ENCODE peak calls at places on chromosomes 4 and X, in nine cellular contexts. X is mucosa of descending colon; M is fibroblast of lung; A is ovary; S is uterus; I is IMR-90; G is tibial artery; L is CD8-positive, alpha-beta T cell; D is pancreas. C is an unnamed sample. For H3K4me1, the result is how much of the 10 kb centered on the place peaks cover.

GRCh38 chr4:98662619-98663225 is 4.3 kb upstream of the TSPAN5 start:
- DNase-seq in X (no peak), M (peak), A (no peak), S (no peak), I (peak), G (no peak), L (peak), D (no peak), C (no peak)

GRCh38 chr4:7938513-7939376 is 916 bp downstream of the AFAP1 start:
- DNase-seq in X (peak), M (no peak), A (peak), S (peak), I (peak), G (peak), L (peak), D (peak), C (peak)

GRCh38 chrX:130114141-130114561 is 3.9 kb upstream of the ELF4 start:
- DNase-seq in X (no peak), M (peak), A (no peak), S (no peak), I (peak), G (no peak), L (no peak), D (no peak), C (no peak)

GRCh38 chr4:17544205-17544604 is 29.2 kb downstream of the CLRN2 start:
- DNase-seq in X (peak), M (no peak), A (no peak), S (no peak), I (no peak), G (no peak), L (no peak), D (no peak), C (no peak)

GRCh38 chr4:177596035-177596434 is 153.8 kb upstream of the AGA start:
- DNase-seq in X (no peak), M (peak), A (no peak), S (no peak), I (peak), G (no peak), L (no peak), D (peak), C (peak)

GRCh38 chrX:153724252-153725038 is at the start of the genes ABCD1 and BCAP31:
- DNase-seq in X (peak), M (peak), A (peak), S (peak), I (peak), G (peak), L (peak), D (peak), C (peak)

GRCh38 chr4:55658657-55659056 is 22.6 kb upstream of the NMU start:
- DNase-seq in X (no peak), M (no peak), A (no peak), S (no peak), I (no peak), G (no peak), L (no peak), D (no peak), C (no peak)

GRCh38 chr4:100060765-100061416 is 110.8 kb upstream of the H2AZ1 start:
- DNase-seq in X (no peak), M (no peak), A (no peak), S (no peak), I (no peak), G (no peak), L (no peak), D (no peak), C (no peak)

GRCh38 chr4:17811078-17811603 is 362 bp downstream of the NCAPG start:
- DNase-seq in X (peak), M (peak), A (no peak), S (no peak), I (no peak), G (no peak), L (no peak), D (no peak), C (no peak)

GRCh38 chrX:2188316-2188715 is 312.5 kb downstream of the DHRSX start:
- DNase-seq in X (no peak), M (no peak), A (no peak), S (no peak), I (no peak), G (peak), L (no peak), D (no peak), C (no peak)

GRCh38 chr4:98946359-98946758 is 17.4 kb upstream of the EIF4E start:
- DNase-seq in X (no peak), M (no peak), A (no peak), S (no peak), I (no peak), G (no peak), L (no peak), D (no peak), C (no peak)

GRCh38 chrX:47232803-47233332 is at the start of gene USP11:
- DNase-seq in X (peak), M (peak), A (peak), S (peak), I (peak), G (peak), L (peak), D (peak), C (peak)

GRCh38 chr4:72631296-72631695 is 62.3 kb upstream of the ADAMTS3 start:
- DNase-seq in X (no peak), M (peak), A (peak), S (peak), I (peak), G (no peak), L (no peak), D (no peak), C (peak)

GRCh38 chrX:21764043-21764442 is 6.1 kb upstream of the SMPX start:
- DNase-seq in X (no peak), M (no peak), A (no peak), S (no peak), I (no peak), G (no peak), L (no peak), D (no peak), C (no peak)

GRCh38 chr4:116531026-116531425 is 554.4 kb downstream of the TRAM1L1 start:
- DNase-seq in X (no peak), M (no peak), A (no peak), S (no peak), I (no peak), G (no peak), L (no peak), D (no peak), C (no peak)

GRCh38 chrX:70960728-70961127 is 29.8 kb upstream of the SLC7A3 start:
- DNase-seq in X (no peak), M (no peak), A (no peak), S (no peak), I (no peak), G (no peak), L (no peak), D (no peak), C (peak)

GRCh38 chr4:159925770-159926169 is 822.9 kb downstream of the RAPGEF2 start:
- DNase-seq in X (no peak), M (no peak), A (no peak), S (no peak), I (no peak), G (no peak), L (no peak), D (no peak), C (no peak)

GRCh38 chr4:142353149-142353738 is 492.9 kb downstream of the INPP4B start:
- DNase-seq in X (peak), M (peak), A (no peak), S (no peak), I (peak), G (no peak), L (no peak), D (no peak), C (peak)

GRCh38 chr4:151865744-151866143 is 104.9 kb upstream of the GATB start:
- DNase-seq in X (no peak), M (no peak), A (no peak), S (no peak), I (no peak), G (no peak), L (no peak), D (no peak), C (no peak)

GRCh38 chrX:134619838-134620237 is 38.4 kb downstream of the PLAC1 start:
- DNase-seq in X (no peak), M (no peak), A (no peak), S (no peak), I (no peak), G (no peak), L (no peak), D (no peak), C (no peak)

GRCh38 chr4:107630185-107630705 is 89.8 kb downstream of the PAPSS1 start:
- DNase-seq in X (no peak), M (no peak), A (no peak), S (no peak), I (no peak), G (no peak), L (no peak), D (no peak), C (no peak)

GRCh38 chrX:63514575-63514967 is 163.4 kb upstream of the SPIN4 start:
- DNase-seq in X (no peak), M (peak), A (no peak), S (no peak), I (no peak), G (no peak), L (no peak), D (no peak), C (no peak)

GRCh38 chrX:145953628-145954027 is 136.0 kb downstream of the SLITRK2 start:
- DNase-seq in X (no peak), M (no peak), A (no peak), S (no peak), I (no peak), G (no peak), L (no peak), D (no peak), C (no peak)

GRCh38 chr4:56424697-56425514 is 10.5 kb downstream of the PPAT start:
- DNase-seq in X (peak), M (peak), A (no peak), S (no peak), I (peak), G (no peak), L (peak), D (no peak), C (peak)

GRCh38 chr4:79673898-79674297 is 265.9 kb upstream of the GK2 start:
- DNase-seq in X (no peak), M (no peak), A (no peak), S (no peak), I (no peak), G (no peak), L (no peak), D (no peak), C (no peak)

GRCh38 chr4:1232661-1233621 is 16.0 kb downstream of the CTBP1 start:
- DNase-seq in X (no peak), M (peak), A (peak), S (no peak), I (peak), G (no peak), L (no peak), D (peak), C (no peak)

DNA sequence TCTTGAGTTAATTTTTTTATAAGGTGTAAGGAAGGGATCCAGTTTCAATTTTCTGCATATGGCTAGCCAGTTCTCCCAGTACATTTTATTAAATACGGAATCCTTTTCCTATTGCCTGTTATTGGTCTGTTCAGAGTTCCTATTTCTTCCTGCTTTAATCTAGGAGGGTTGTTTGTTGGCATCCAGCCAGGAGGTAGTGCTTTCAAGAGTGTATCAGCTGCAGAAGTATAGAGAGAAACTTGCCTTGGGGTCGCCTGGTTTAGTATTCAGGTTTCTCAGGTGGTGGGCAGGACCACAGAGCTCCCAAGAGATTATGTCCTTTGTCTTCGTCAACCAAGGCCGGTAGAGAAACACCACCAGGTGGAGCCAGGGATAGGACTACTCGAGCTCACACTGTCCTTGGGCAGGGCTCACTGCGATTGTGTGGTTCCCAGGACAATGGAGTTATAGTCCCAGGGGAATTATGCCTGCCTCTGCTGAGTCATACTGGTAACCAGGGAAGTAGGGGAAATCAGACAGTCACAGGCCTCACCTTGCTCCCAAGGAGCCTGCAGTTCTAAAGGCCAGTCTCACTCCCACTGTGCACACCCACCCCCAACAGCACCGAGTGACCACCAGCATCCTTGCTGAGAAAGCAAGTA is 168.1 kb downstream of the VSIG4 start:
- DNase-seq in X (peak), M (no peak), A (no peak), S (no peak), I (no peak), G (no peak), L (no peak), D (no peak), C (peak)
- TF ChIP-seq CTCF in X (no peak), M (no peak), A (no peak), S (no peak), I (no peak), G (no peak), L (no peak), D (no peak), C (no peak)

GRCh38 chr4:13986533-13986932 is 359.0 kb upstream of the BOD1L1 start:
- DNase-seq in X (no peak), M (no peak), A (no peak), S (no peak), I (no peak), G (no peak), L (no peak), D (no peak), C (no peak)

GRCh38 chr4:13984996-13985780 is 357.7 kb upstream of the BOD1L1 start:
- DNase-seq in X (no peak), M (peak), A (peak), S (no peak), I (peak), G (no peak), L (no peak), D (no peak), C (peak)

GRCh38 chr4:13983189-13983790 is 355.8 kb upstream of the BOD1L1 start:
- DNase-seq in X (no peak), M (no peak), A (no peak), S (no peak), I (no peak), G (no peak), L (no peak), D (no peak), C (no peak)

GRCh38 chr4:13988347-13989265 is 361.1 kb upstream of the BOD1L1 start:
- DNase-seq in X (no peak), M (peak), A (peak), S (no peak), I (peak), G (peak), L (no peak), D (no peak), C (peak)

DNA sequence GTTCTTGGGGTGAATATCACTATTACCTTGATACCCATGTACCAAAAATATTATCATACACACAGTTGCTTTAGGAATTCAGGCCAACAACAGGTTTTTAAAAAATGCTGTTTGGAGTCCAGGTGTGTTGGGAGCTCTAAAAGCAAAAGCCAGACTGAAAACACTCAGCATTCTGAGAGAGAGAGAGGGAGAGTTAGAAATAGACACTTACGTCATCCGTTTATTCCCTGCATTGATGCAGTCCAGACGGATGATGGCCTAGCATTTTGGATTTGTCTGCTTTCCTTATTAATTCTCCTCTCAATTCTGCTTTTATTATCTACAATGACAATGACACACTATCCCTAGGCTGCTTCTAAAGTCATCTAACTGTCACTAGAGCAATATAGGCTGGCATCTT is 358.3 kb upstream of the BOD1L1 start:
- DNase-seq in X (no peak), M (peak), A (no peak), S (no peak), I (peak), G (no peak), L (no peak), D (no peak), C (peak)
- H3K4me1 ChIP-seq in X (under half), M (under half), A (under half), S (under half), I (under half), G (half or more), L (under half), D (under half), C (under half)

DNA sequence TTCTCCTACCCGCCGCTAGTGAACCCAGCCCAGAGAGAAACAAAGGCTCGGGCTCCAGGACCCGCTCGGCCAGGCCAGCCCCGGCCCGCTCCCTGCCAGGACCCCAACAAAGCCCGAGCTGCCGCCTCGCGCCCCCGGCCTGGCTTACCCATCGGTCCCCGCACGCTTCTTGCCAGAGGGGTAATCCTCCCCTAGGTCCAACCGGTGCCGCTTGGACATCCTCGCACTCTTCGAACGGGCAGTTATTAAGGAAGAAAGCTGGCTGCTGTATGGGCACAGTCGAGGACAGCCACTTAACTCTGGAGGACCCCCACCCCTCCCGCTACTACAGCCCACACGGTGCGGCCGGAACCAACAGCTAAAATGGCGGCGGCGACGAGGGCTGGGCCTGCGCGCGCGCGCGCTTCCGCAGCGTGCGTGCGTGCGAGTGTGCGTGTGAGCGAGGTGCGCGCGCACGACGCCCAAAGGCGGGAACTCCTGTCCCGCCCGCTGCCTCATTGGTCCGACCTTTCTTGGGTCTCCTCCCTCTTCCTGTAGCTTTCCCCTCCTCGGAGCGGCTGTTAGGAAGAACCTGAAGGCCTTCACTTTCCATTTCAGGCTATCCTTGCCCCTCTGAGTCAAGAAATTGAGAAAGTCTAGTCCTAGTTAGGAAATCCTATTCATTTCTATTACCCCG is at the start of gene DHX15:
- DNase-seq in X (peak), M (peak), A (peak), S (peak), I (peak), G (peak), L (peak), D (peak), C (peak)
- TF ChIP-seq CTCF in X (no peak), M (no peak), A (peak), S (no peak), I (peak), G (no peak), L (no peak), D (no peak), C (no peak)

GRCh38 chrX:19810370-19810769 is 77.0 kb downstream of the SH3KBP1 start:
- DNase-seq in X (no peak), M (no peak), A (no peak), S (no peak), I (no peak), G (no peak), L (no peak), D (no peak), C (no peak)
- H3K4me1 ChIP-seq in X (under half), M (under half), A (under half), S (under half), I (under half), G (under half), L (under half), D (under half), C (under half)

GRCh38 chr4:21447320-21448055 is 501.1 kb downstream of the KCNIP4 start:
- DNase-seq in X (no peak), M (no peak), A (no peak), S (no peak), I (no peak), G (no peak), L (no peak), D (no peak), C (no peak)
- TF ChIP-seq CTCF in X (no peak), M (no peak), A (no peak), S (no peak), I (no peak), G (no peak), L (no peak), D (no peak), C (no peak)

GRCh38 chr4:88616275-88616996 is 24.2 kb downstream of the HERC3 start:
- DNase-seq in X (no peak), M (peak), A (no peak), S (no peak), I (peak), G (no peak), L (no peak), D (no peak), C (no peak)

GRCh38 chr4:88621763-88622327 is 29.6 kb downstream of the HERC3 start:
- DNase-seq in X (no peak), M (no peak), A (no peak), S (no peak), I (no peak), G (no peak), L (no peak), D (no peak), C (no peak)

GRCh38 chr4:88623097-88623496 is 30.8 kb downstream of the HERC3 start:
- DNase-seq in X (no peak), M (peak), A (no peak), S (no peak), I (peak), G (no peak), L (no peak), D (no peak), C (peak)

GRCh38 chr4:88619973-88620372 is 27.7 kb downstream of the HERC3 start:
- DNase-seq in X (no peak), M (no peak), A (no peak), S (no peak), I (peak), G (no peak), L (no peak), D (no peak), C (no peak)

GRCh38 chr4:88618782-88619485 is 26.7 kb downstream of the HERC3 start:
- DNase-seq in X (no peak), M (no peak), A (no peak), S (no peak), I (no peak), G (no peak), L (no peak), D (no peak), C (no peak)
- H3K4me1 ChIP-seq in X (under half), M (under half), A (under half), S (under half), I (under half), G (under half), L (under half), D (under half), C (under half)

GRCh38 chr4:174607792-174608191 is 85.5 kb upstream of the HPGD start:
- DNase-seq in X (no peak), M (no peak), A (no peak), S (no peak), I (no peak), G (no peak), L (no peak), D (no peak), C (no peak)

GRCh38 chr4:174600391-174600790 is 78.1 kb upstream of the HPGD start:
- DNase-seq in X (no peak), M (no peak), A (no peak), S (no peak), I (no peak), G (no peak), L (no peak), D (no peak), C (no peak)

GRCh38 chr4:174598800-174599199 is 76.5 kb upstream of the HPGD start:
- DNase-seq in X (no peak), M (no peak), A (no peak), S (no peak), I (no peak), G (no peak), L (no peak), D (no peak), C (no peak)

GRCh38 chr4:174604198-174604597 is 81.9 kb upstream of the HPGD start:
- DNase-seq in X (no peak), M (peak), A (no peak), S (no peak), I (peak), G (no peak), L (no peak), D (no peak), C (peak)
- TF ChIP-seq CTCF in X (no peak), M (no peak), A (no peak), S (no peak), I (no peak), G (no peak), L (no peak), D (no peak), C (no peak)

DNA sequence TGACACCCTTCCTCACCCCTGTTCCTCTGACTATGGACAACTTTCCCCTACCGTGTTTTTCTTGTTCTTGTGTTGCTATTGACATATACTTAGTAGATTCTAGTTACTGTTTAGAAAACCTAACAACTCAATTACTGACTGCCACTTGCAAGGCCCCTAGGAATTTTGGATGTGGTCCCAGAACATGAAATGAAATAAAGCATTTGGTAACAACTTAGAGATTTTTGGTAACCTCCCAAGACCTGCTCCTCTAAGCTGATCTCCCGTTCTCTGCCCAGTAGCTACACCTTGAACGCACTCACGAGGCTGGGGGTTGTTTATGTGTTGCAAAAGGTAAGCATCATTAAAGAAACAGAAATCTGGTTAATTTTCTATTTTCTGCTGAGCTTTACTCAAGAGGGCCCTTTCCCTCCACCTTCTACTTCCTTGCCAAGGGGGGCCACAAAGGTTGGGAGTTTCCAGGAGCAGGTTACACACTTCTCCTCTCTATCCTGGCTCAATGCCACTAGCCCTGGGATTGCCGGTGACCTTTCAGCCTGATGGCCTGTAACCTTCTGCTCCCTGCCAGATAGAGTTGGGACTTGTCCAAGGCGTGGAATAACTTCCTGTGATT is 20.5 kb downstream of the GAB3 start:
- DNase-seq in X (no peak), M (peak), A (no peak), S (peak), I (peak), G (no peak), L (no peak), D (no peak), C (no peak)
- H3K4me1 ChIP-seq in X (under half), M (under half), A (under half), S (under half), I (under half), G (half or more), L (half or more), D (under half), C (under half)